ENCODE peak calls at places on chromosomes 6 and 20, in ten cellular contexts. One of them, this sample, is unnamed.

GRCh38 chr6:156189714-156190113 is 587.5 kb upstream of the ARID1B start:
- DNase-seq in ovary: no peak
- DNase-seq in cardiac fibroblast: no peak
- DNase-seq in nephron progenitor cell: no peak
- DNase-seq in BE2C: no peak
- DNase-seq in cardiac muscle cell: no peak
- DNase-seq in sigmoid colon: no peak
- DNase-seq in WTC11: no peak
- DNase-seq in breast epithelium: no peak
- DNase-seq in CD4-positive, alpha-beta T cell: no peak
- DNase-seq in this sample: no peak

GRCh38 chr6:157760589-157761330 is 62.3 kb upstream of the SNX9 start:
- DNase-seq in ovary: no peak
- DNase-seq in cardiac fibroblast: peak; percentile 91
- DNase-seq in nephron progenitor cell: no peak
- DNase-seq in BE2C: no peak
- DNase-seq in cardiac muscle cell: peak; percentile 82
- DNase-seq in sigmoid colon: no peak
- DNase-seq in WTC11: no peak
- DNase-seq in breast epithelium: no peak
- DNase-seq in CD4-positive, alpha-beta T cell: no peak
- DNase-seq in this sample: no peak

GRCh38 chr20:4341804-4342560 is 326.6 kb upstream of the RNF24 start:
- DNase-seq in ovary: no peak
- DNase-seq in cardiac fibroblast: no peak
- DNase-seq in nephron progenitor cell: no peak
- DNase-seq in BE2C: no peak
- DNase-seq in cardiac muscle cell: peak; percentile 25
- DNase-seq in sigmoid colon: no peak
- DNase-seq in WTC11: no peak
- DNase-seq in breast epithelium: no peak
- DNase-seq in CD4-positive, alpha-beta T cell: no peak
- DNase-seq in this sample: no peak

GRCh38 chr6:127118505-127119360 is at the start of gene RSPO3:
- DNase-seq in ovary: no peak
- DNase-seq in cardiac fibroblast: peak; percentile 52
- DNase-seq in nephron progenitor cell: peak; percentile 75
- DNase-seq in BE2C: peak; percentile 17
- DNase-seq in cardiac muscle cell: peak; percentile 39
- DNase-seq in sigmoid colon: peak; percentile 73
- DNase-seq in WTC11: peak; percentile 52
- DNase-seq in breast epithelium: no peak
- DNase-seq in CD4-positive, alpha-beta T cell: no peak
- DNase-seq in this sample: peak; percentile 55

GRCh38 chr6:130012728-130013127 is 5.7 kb upstream of the L3MBTL3 start:
- DNase-seq in ovary: no peak
- DNase-seq in cardiac fibroblast: no peak
- DNase-seq in nephron progenitor cell: no peak
- DNase-seq in BE2C: no peak
- DNase-seq in cardiac muscle cell: no peak
- DNase-seq in sigmoid colon: no peak
- DNase-seq in WTC11: no peak
- DNase-seq in breast epithelium: no peak
- DNase-seq in CD4-positive, alpha-beta T cell: no peak
- DNase-seq in this sample: no peak

GRCh38 chr6:119594907-119595306 is 245.3 kb upstream of the MAN1A1 start:
- DNase-seq in ovary: no peak
- DNase-seq in cardiac fibroblast: no peak
- DNase-seq in nephron progenitor cell: no peak
- DNase-seq in BE2C: no peak
- DNase-seq in cardiac muscle cell: no peak
- DNase-seq in sigmoid colon: no peak
- DNase-seq in WTC11: no peak
- DNase-seq in breast epithelium: no peak
- DNase-seq in CD4-positive, alpha-beta T cell: no peak
- DNase-seq in this sample: no peak

GRCh38 chr20:62355527-62356142 is 11.5 kb downstream of the LAMA5 start:
- DNase-seq in ovary: peak; percentile 63
- DNase-seq in cardiac fibroblast: peak; percentile 72
- DNase-seq in nephron progenitor cell: peak; percentile 52
- DNase-seq in BE2C: peak; percentile 8
- DNase-seq in cardiac muscle cell: peak; percentile 41
- DNase-seq in sigmoid colon: peak; percentile 88
- DNase-seq in WTC11: no peak
- DNase-seq in breast epithelium: no peak
- DNase-seq in CD4-positive, alpha-beta T cell: no peak
- DNase-seq in this sample: no peak

GRCh38 chr20:44495802-44496481 is 20.3 kb downstream of the TTPAL start:
- DNase-seq in ovary: no peak
- DNase-seq in cardiac fibroblast: peak; percentile 99
- DNase-seq in nephron progenitor cell: no peak
- DNase-seq in BE2C: no peak
- DNase-seq in cardiac muscle cell: peak; percentile 58
- DNase-seq in sigmoid colon: peak; percentile 28
- DNase-seq in WTC11: no peak
- DNase-seq in breast epithelium: no peak
- DNase-seq in CD4-positive, alpha-beta T cell: no peak
- DNase-seq in this sample: no peak

GRCh38 chr20:59074456-59074855 is 31.9 kb upstream of the PRELID3B start:
- DNase-seq in ovary: no peak
- DNase-seq in cardiac fibroblast: peak; percentile 25
- DNase-seq in nephron progenitor cell: no peak
- DNase-seq in BE2C: no peak
- DNase-seq in cardiac muscle cell: no peak
- DNase-seq in sigmoid colon: no peak
- DNase-seq in WTC11: no peak
- DNase-seq in breast epithelium: no peak
- DNase-seq in CD4-positive, alpha-beta T cell: no peak
- DNase-seq in this sample: no peak

GRCh38 chr20:8718214-8718613 is 350.7 kb upstream of the PLCB4 start:
- DNase-seq in ovary: no peak
- DNase-seq in cardiac fibroblast: no peak
- DNase-seq in nephron progenitor cell: no peak
- DNase-seq in BE2C: no peak
- DNase-seq in cardiac muscle cell: no peak
- DNase-seq in sigmoid colon: peak; percentile 67
- DNase-seq in WTC11: no peak
- DNase-seq in breast epithelium: no peak
- DNase-seq in CD4-positive, alpha-beta T cell: no peak
- DNase-seq in this sample: no peak

GRCh38 chr6:149925253-149925973 is 2.5 kb upstream of the RAET1G start:
- DNase-seq in ovary: peak; percentile 42
- DNase-seq in cardiac fibroblast: peak; percentile 16
- DNase-seq in nephron progenitor cell: peak; percentile 23
- DNase-seq in BE2C: no peak
- DNase-seq in cardiac muscle cell: peak; percentile 38
- DNase-seq in sigmoid colon: no peak
- DNase-seq in WTC11: peak; percentile 25
- DNase-seq in breast epithelium: no peak
- DNase-seq in CD4-positive, alpha-beta T cell: no peak
- DNase-seq in this sample: no peak

GRCh38 chr20:577167-577791 is 32.8 kb downstream of the TCF15 start:
- DNase-seq in ovary: no peak
- DNase-seq in cardiac fibroblast: peak; percentile 30
- DNase-seq in nephron progenitor cell: no peak
- DNase-seq in BE2C: peak; percentile 21
- DNase-seq in cardiac muscle cell: peak; percentile 40
- DNase-seq in sigmoid colon: no peak
- DNase-seq in WTC11: no peak
- DNase-seq in breast epithelium: no peak
- DNase-seq in CD4-positive, alpha-beta T cell: no peak
- DNase-seq in this sample: no peak

GRCh38 chr6:159117541-159117940 is 51.7 kb upstream of the FNDC1 start:
- DNase-seq in ovary: no peak
- DNase-seq in cardiac fibroblast: no peak
- DNase-seq in nephron progenitor cell: no peak
- DNase-seq in BE2C: no peak
- DNase-seq in cardiac muscle cell: no peak
- DNase-seq in sigmoid colon: no peak
- DNase-seq in WTC11: no peak
- DNase-seq in breast epithelium: no peak
- DNase-seq in CD4-positive, alpha-beta T cell: no peak
- DNase-seq in this sample: peak; percentile 95

GRCh38 chr6:88380083-88380482 is 213.9 kb upstream of the CNR1 start:
- DNase-seq in ovary: peak; percentile 45
- DNase-seq in cardiac fibroblast: peak; percentile 96
- DNase-seq in nephron progenitor cell: no peak
- DNase-seq in BE2C: no peak
- DNase-seq in cardiac muscle cell: peak; percentile 75
- DNase-seq in sigmoid colon: peak; percentile 70
- DNase-seq in WTC11: no peak
- DNase-seq in breast epithelium: peak; percentile 19
- DNase-seq in CD4-positive, alpha-beta T cell: no peak
- DNase-seq in this sample: peak; percentile 52

GRCh38 chr6:72861935-72862432 is 240.1 kb downstream of the KCNQ5 start:
- DNase-seq in ovary: no peak
- DNase-seq in cardiac fibroblast: peak; percentile 74
- DNase-seq in nephron progenitor cell: no peak
- DNase-seq in BE2C: no peak
- DNase-seq in cardiac muscle cell: peak; percentile 50
- DNase-seq in sigmoid colon: no peak
- DNase-seq in WTC11: no peak
- DNase-seq in breast epithelium: no peak
- DNase-seq in CD4-positive, alpha-beta T cell: no peak
- DNase-seq in this sample: no peak

GRCh38 chr6:113361014-113361645 is 496.0 kb upstream of the MARCKS start:
- DNase-seq in ovary: no peak
- DNase-seq in cardiac fibroblast: peak; percentile 79
- DNase-seq in nephron progenitor cell: no peak
- DNase-seq in BE2C: no peak
- DNase-seq in cardiac muscle cell: peak; percentile 60
- DNase-seq in sigmoid colon: no peak
- DNase-seq in WTC11: no peak
- DNase-seq in breast epithelium: no peak
- DNase-seq in CD4-positive, alpha-beta T cell: no peak
- DNase-seq in this sample: no peak

GRCh38 chr6:133939778-133940667 is 13.0 kb upstream of the TBPL1 start:
- DNase-seq in ovary: no peak
- DNase-seq in cardiac fibroblast: no peak
- DNase-seq in nephron progenitor cell: no peak
- DNase-seq in BE2C: no peak
- DNase-seq in cardiac muscle cell: no peak
- DNase-seq in sigmoid colon: no peak
- DNase-seq in WTC11: no peak
- DNase-seq in breast epithelium: no peak
- DNase-seq in CD4-positive, alpha-beta T cell: no peak
- DNase-seq in this sample: no peak

GRCh38 chr6:8707369-8707768 is 272.0 kb upstream of the SLC35B3 start:
- DNase-seq in ovary: no peak
- DNase-seq in cardiac fibroblast: no peak
- DNase-seq in nephron progenitor cell: no peak
- DNase-seq in BE2C: no peak
- DNase-seq in cardiac muscle cell: no peak
- DNase-seq in sigmoid colon: no peak
- DNase-seq in WTC11: no peak
- DNase-seq in breast epithelium: no peak
- DNase-seq in CD4-positive, alpha-beta T cell: no peak
- DNase-seq in this sample: no peak
- TF ChIP-seq CTCF in ovary: no peak
- TF ChIP-seq CTCF in cardiac fibroblast: no peak
- TF ChIP-seq CTCF in nephron progenitor cell: no peak
- TF ChIP-seq CTCF in BE2C: no peak
- TF ChIP-seq CTCF in cardiac muscle cell: no peak
- TF ChIP-seq CTCF in sigmoid colon: no peak
- TF ChIP-seq CTCF in WTC11: no peak
- TF ChIP-seq CTCF in breast epithelium: no peak
- TF ChIP-seq CTCF in CD4-positive, alpha-beta T cell: no peak
- TF ChIP-seq CTCF in this sample: no peak

DNA sequence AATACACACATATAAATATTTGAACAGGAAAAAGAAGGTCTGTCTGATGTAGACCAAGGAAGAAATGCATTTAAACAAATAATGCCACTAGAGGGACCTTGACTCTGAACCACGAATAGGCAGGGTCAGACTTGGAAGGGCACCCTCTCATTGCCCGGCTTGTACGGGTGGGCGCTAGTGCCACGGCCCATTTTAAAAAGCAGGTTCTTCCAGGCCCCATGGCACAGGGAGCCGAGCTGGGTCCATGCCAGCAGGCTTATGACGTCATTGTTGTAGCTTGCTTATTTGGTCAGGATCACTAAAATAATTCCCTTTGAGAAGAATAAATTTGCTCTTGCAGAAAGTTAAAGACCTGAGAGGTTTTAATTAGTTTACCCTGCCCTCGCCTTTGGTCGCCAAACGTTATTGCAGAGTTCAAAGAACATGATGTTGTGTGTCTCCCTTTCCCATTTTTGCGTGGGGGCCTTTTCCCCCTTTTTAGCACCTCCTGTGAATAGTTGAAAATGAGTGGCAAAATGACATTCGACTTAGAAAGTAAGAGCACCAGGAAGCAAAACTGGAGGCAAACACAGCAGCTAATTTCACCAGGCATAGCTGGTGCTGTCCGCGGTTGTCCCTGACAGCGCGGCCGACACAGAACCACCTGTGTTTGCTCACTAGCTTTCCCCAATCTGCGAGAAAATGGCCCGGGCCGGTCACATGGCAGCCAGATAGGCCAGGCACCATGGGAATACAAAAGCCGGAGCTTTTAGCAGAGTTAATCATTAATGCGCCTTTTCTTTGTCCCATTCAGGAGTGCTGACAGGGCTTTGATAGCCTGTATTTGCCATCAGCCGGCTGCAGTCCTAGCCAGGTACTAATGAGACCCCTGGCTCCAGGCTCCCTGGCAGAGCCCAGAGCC is 93.8 kb downstream of the FOXA2 start:
- DNase-seq in ovary: no peak
- DNase-seq in cardiac fibroblast: no peak
- DNase-seq in nephron progenitor cell: peak; percentile 34
- DNase-seq in BE2C: no peak
- DNase-seq in cardiac muscle cell: peak; percentile 1
- DNase-seq in sigmoid colon: peak; percentile 50
- DNase-seq in WTC11: peak; percentile 45
- DNase-seq in breast epithelium: no peak
- DNase-seq in CD4-positive, alpha-beta T cell: no peak
- DNase-seq in this sample: no peak
- TF ChIP-seq CTCF in ovary: no peak
- TF ChIP-seq CTCF in cardiac fibroblast: no peak
- TF ChIP-seq CTCF in nephron progenitor cell: no peak
- TF ChIP-seq CTCF in BE2C: no peak
- TF ChIP-seq CTCF in cardiac muscle cell: no peak
- TF ChIP-seq CTCF in sigmoid colon: no peak
- TF ChIP-seq CTCF in WTC11: no peak
- TF ChIP-seq CTCF in breast epithelium: no peak
- TF ChIP-seq CTCF in CD4-positive, alpha-beta T cell: no peak
- TF ChIP-seq CTCF in this sample: no peak

GRCh38 chr6:120826253-120826652 is 508.0 kb downstream of the TBC1D32 start:
- DNase-seq in ovary: no peak
- DNase-seq in cardiac fibroblast: peak; percentile 8
- DNase-seq in nephron progenitor cell: peak; percentile 59
- DNase-seq in BE2C: peak; percentile 63
- DNase-seq in cardiac muscle cell: peak; percentile 1
- DNase-seq in sigmoid colon: no peak
- DNase-seq in WTC11: peak; percentile 63
- DNase-seq in breast epithelium: no peak
- DNase-seq in CD4-positive, alpha-beta T cell: no peak
- DNase-seq in this sample: no peak
- TF ChIP-seq CTCF in ovary: no peak
- TF ChIP-seq CTCF in cardiac fibroblast: peak; percentile 36
- TF ChIP-seq CTCF in nephron progenitor cell: peak; percentile 75
- TF ChIP-seq CTCF in BE2C: peak; percentile 83
- TF ChIP-seq CTCF in cardiac muscle cell: peak; percentile 29
- TF ChIP-seq CTCF in sigmoid colon: no peak
- TF ChIP-seq CTCF in WTC11: peak; percentile 54
- TF ChIP-seq CTCF in breast epithelium: peak; percentile 36
- TF ChIP-seq CTCF in CD4-positive, alpha-beta T cell: no peak
- TF ChIP-seq CTCF in this sample: peak; percentile 19

GRCh38 chr6:122726649-122727048 is 52.9 kb upstream of the FABP7 start:
- DNase-seq in ovary: no peak
- DNase-seq in cardiac fibroblast: peak; percentile 48
- DNase-seq in nephron progenitor cell: peak; percentile 10
- DNase-seq in BE2C: peak; percentile 11
- DNase-seq in cardiac muscle cell: peak; percentile 20
- DNase-seq in sigmoid colon: no peak
- DNase-seq in WTC11: peak; percentile 18
- DNase-seq in breast epithelium: no peak
- DNase-seq in CD4-positive, alpha-beta T cell: no peak
- DNase-seq in this sample: no peak
- TF ChIP-seq CTCF in ovary: no peak
- TF ChIP-seq CTCF in cardiac fibroblast: peak; percentile 63
- TF ChIP-seq CTCF in nephron progenitor cell: peak; percentile 43
- TF ChIP-seq CTCF in BE2C: peak; percentile 68
- TF ChIP-seq CTCF in cardiac muscle cell: peak; percentile 60
- TF ChIP-seq CTCF in sigmoid colon: no peak
- TF ChIP-seq CTCF in WTC11: peak; percentile 46
- TF ChIP-seq CTCF in breast epithelium: peak; percentile 19
- TF ChIP-seq CTCF in CD4-positive, alpha-beta T cell: peak; percentile 26
- TF ChIP-seq CTCF in this sample: peak; percentile 77

This sample was measured in CD14-positive monocyte.